ENCODE peak calls at places on chromosomes 5 and 9, in six cellular contexts. One of them, this sample, is unnamed.

GRCh38 chr5:139961435-139962157 is 81.5 kb downstream of the NRG2 start:
- DNase-seq in epithelial cell of esophagus: no peak
- DNase-seq in ecto neural progenitor cell: peak
- DNase-seq in NCI-H2081: no peak
- DNase-seq in kidney glomerular epithelial cell: no peak
- DNase-seq in foreskin fibroblast: peak
- DNase-seq in this sample: no peak

GRCh38 chr5:1931590-1932138 is 48.9 kb upstream of the IRX4 start:
- DNase-seq in epithelial cell of esophagus: peak
- DNase-seq in ecto neural progenitor cell: peak
- DNase-seq in NCI-H2081: no peak
- DNase-seq in kidney glomerular epithelial cell: no peak
- DNase-seq in foreskin fibroblast: no peak
- DNase-seq in this sample: no peak

GRCh38 chr5:131776451-131776850 is 20.4 kb downstream of the FNIP1 start:
- DNase-seq in epithelial cell of esophagus: no peak
- DNase-seq in ecto neural progenitor cell: no peak
- DNase-seq in NCI-H2081: no peak
- DNase-seq in kidney glomerular epithelial cell: no peak
- DNase-seq in foreskin fibroblast: no peak
- DNase-seq in this sample: no peak

GRCh38 chr9:100213730-100214477 is 114.9 kb downstream of the INVS start:
- DNase-seq in epithelial cell of esophagus: peak
- DNase-seq in ecto neural progenitor cell: no peak
- DNase-seq in NCI-H2081: no peak
- DNase-seq in kidney glomerular epithelial cell: peak
- DNase-seq in foreskin fibroblast: peak
- DNase-seq in this sample: peak

GRCh38 chr5:104540448-104540847 is 977.9 kb upstream of the NUDT12 start:
- DNase-seq in epithelial cell of esophagus: peak
- DNase-seq in ecto neural progenitor cell: no peak
- DNase-seq in NCI-H2081: no peak
- DNase-seq in kidney glomerular epithelial cell: peak
- DNase-seq in foreskin fibroblast: peak
- DNase-seq in this sample: peak

GRCh38 chr5:81856948-81857928 is 106.3 kb upstream of the SSBP2 start:
- DNase-seq in epithelial cell of esophagus: peak
- DNase-seq in ecto neural progenitor cell: peak
- DNase-seq in NCI-H2081: peak
- DNase-seq in kidney glomerular epithelial cell: peak
- DNase-seq in foreskin fibroblast: no peak
- DNase-seq in this sample: peak

GRCh38 chr9:4423207-4423610 is 67.1 kb upstream of the SLC1A1 start:
- DNase-seq in epithelial cell of esophagus: no peak
- DNase-seq in ecto neural progenitor cell: no peak
- DNase-seq in NCI-H2081: no peak
- DNase-seq in kidney glomerular epithelial cell: no peak
- DNase-seq in foreskin fibroblast: no peak
- DNase-seq in this sample: no peak

GRCh38 chr5:168867271-168867670 is 288.1 kb upstream of the PANK3 start:
- DNase-seq in epithelial cell of esophagus: no peak
- DNase-seq in ecto neural progenitor cell: no peak
- DNase-seq in NCI-H2081: no peak
- DNase-seq in kidney glomerular epithelial cell: peak
- DNase-seq in foreskin fibroblast: no peak
- DNase-seq in this sample: peak

GRCh38 chr5:154223320-154223719 is 32.8 kb downstream of the GALNT10 start:
- DNase-seq in epithelial cell of esophagus: no peak
- DNase-seq in ecto neural progenitor cell: no peak
- DNase-seq in NCI-H2081: no peak
- DNase-seq in kidney glomerular epithelial cell: no peak
- DNase-seq in foreskin fibroblast: no peak
- DNase-seq in this sample: no peak

GRCh38 chr9:29751220-29751619 is 2177.9 kb upstream of the C9orf72 start:
- DNase-seq in epithelial cell of esophagus: no peak
- DNase-seq in ecto neural progenitor cell: no peak
- DNase-seq in NCI-H2081: no peak
- DNase-seq in kidney glomerular epithelial cell: no peak
- DNase-seq in foreskin fibroblast: no peak
- DNase-seq in this sample: no peak

GRCh38 chr9:137786511-137786920 is 91.1 kb upstream of the CACNA1B start:
- DNase-seq in epithelial cell of esophagus: no peak
- DNase-seq in ecto neural progenitor cell: no peak
- DNase-seq in NCI-H2081: no peak
- DNase-seq in kidney glomerular epithelial cell: no peak
- DNase-seq in foreskin fibroblast: no peak
- DNase-seq in this sample: no peak

GRCh38 chr9:73200694-73201432 is 49.2 kb downstream of the ANXA1 start:
- DNase-seq in epithelial cell of esophagus: peak
- DNase-seq in ecto neural progenitor cell: no peak
- DNase-seq in NCI-H2081: peak
- DNase-seq in kidney glomerular epithelial cell: peak
- DNase-seq in foreskin fibroblast: no peak
- DNase-seq in this sample: peak

GRCh38 chr5:138978085-138978484 is 103.0 kb upstream of the LRRTM2 start:
- DNase-seq in epithelial cell of esophagus: no peak
- DNase-seq in ecto neural progenitor cell: no peak
- DNase-seq in NCI-H2081: no peak
- DNase-seq in kidney glomerular epithelial cell: peak
- DNase-seq in foreskin fibroblast: no peak
- DNase-seq in this sample: peak

GRCh38 chr9:93156475-93157008 is 22.5 kb upstream of the NINJ1 start:
- DNase-seq in epithelial cell of esophagus: no peak
- DNase-seq in ecto neural progenitor cell: no peak
- DNase-seq in NCI-H2081: no peak
- DNase-seq in kidney glomerular epithelial cell: no peak
- DNase-seq in foreskin fibroblast: no peak
- DNase-seq in this sample: no peak

GRCh38 chr9:136482046-136482792 is 621 bp downstream of the SEC16A start:
- DNase-seq in epithelial cell of esophagus: peak
- DNase-seq in ecto neural progenitor cell: no peak
- DNase-seq in NCI-H2081: no peak
- DNase-seq in kidney glomerular epithelial cell: peak
- DNase-seq in foreskin fibroblast: peak
- DNase-seq in this sample: peak

GRCh38 chr9:27151693-27152397 is 42.8 kb downstream of the TEK start:
- DNase-seq in epithelial cell of esophagus: peak
- DNase-seq in ecto neural progenitor cell: no peak
- DNase-seq in NCI-H2081: no peak
- DNase-seq in kidney glomerular epithelial cell: peak
- DNase-seq in foreskin fibroblast: no peak
- DNase-seq in this sample: peak

GRCh38 chr5:141050622-141051525 is at the start of gene PCDHB1:
- DNase-seq in epithelial cell of esophagus: no peak
- DNase-seq in ecto neural progenitor cell: peak
- DNase-seq in NCI-H2081: no peak
- DNase-seq in kidney glomerular epithelial cell: peak
- DNase-seq in foreskin fibroblast: no peak
- DNase-seq in this sample: no peak

GRCh38 chr5:149268928-149269557 is 2.6 kb upstream of the AFAP1L1 start:
- DNase-seq in epithelial cell of esophagus: peak
- DNase-seq in ecto neural progenitor cell: no peak
- DNase-seq in NCI-H2081: peak
- DNase-seq in kidney glomerular epithelial cell: peak
- DNase-seq in foreskin fibroblast: no peak
- DNase-seq in this sample: peak

GRCh38 chr9:100492952-100493351 is 20.0 kb downstream of the TMEFF1 start:
- DNase-seq in epithelial cell of esophagus: no peak
- DNase-seq in ecto neural progenitor cell: no peak
- DNase-seq in NCI-H2081: no peak
- DNase-seq in kidney glomerular epithelial cell: no peak
- DNase-seq in foreskin fibroblast: no peak
- DNase-seq in this sample: peak

GRCh38 chr5:72452515-72453259 is 54.5 kb downstream of the ZNF366 start:
- DNase-seq in epithelial cell of esophagus: peak
- DNase-seq in ecto neural progenitor cell: no peak
- DNase-seq in NCI-H2081: no peak
- DNase-seq in kidney glomerular epithelial cell: peak
- DNase-seq in foreskin fibroblast: peak
- DNase-seq in this sample: peak

This sample was measured in renal cortical epithelial cell.